ENCODE peak calls at places on chromosomes 5 and 9, in six cellular contexts. Q is HCT116, C is OCI-LY7, D is neural progenitor cell, V is GM23338, R is SK-N-SH. G is an unnamed sample. For H3K4me1, the result is how much of the 10 kb centered on the place peaks cover.

GRCh38 chr5:97735209-97735608 is 552.2 kb upstream of the RIOK2 start:
- DNase-seq in Q (no peak), C (no peak), D (no peak), V (no peak), R (no peak), G (no peak)

GRCh38 chr5:79448336-79448735 is 65.6 kb downstream of the HOMER1 start:
- DNase-seq in Q (no peak), C (no peak), D (no peak), V (no peak), R (no peak), G (no peak)

GRCh38 chr9:128341435-128341849 is 1.1 kb downstream of the SLC27A4 start:
- DNase-seq in Q (peak), C (peak), D (peak), V (peak), R (peak), G (peak)

GRCh38 chr5:83991566-83992224 is 271.0 kb upstream of the HAPLN1 start:
- DNase-seq in Q (no peak), C (no peak), D (no peak), V (no peak), R (no peak), G (no peak)

GRCh38 chr9:77820293-77820954 is 172.3 kb upstream of the GNA14 start:
- DNase-seq in Q (no peak), C (no peak), D (no peak), V (no peak), R (no peak), G (peak)

GRCh38 chr5:131640043-131640856 is 5.2 kb upstream of the RAPGEF6 start:
- DNase-seq in Q (no peak), C (peak), D (peak), V (no peak), R (no peak), G (no peak)

GRCh38 chr5:17359451-17359965 is 138.5 kb upstream of the TAF11L2 start:
- DNase-seq in Q (no peak), C (no peak), D (no peak), V (no peak), R (no peak), G (peak)

GRCh38 chr9:121824651-121825480 is 173.4 kb downstream of the DAB2IP start:
- DNase-seq in Q (no peak), C (peak), D (no peak), V (peak), R (peak), G (no peak)

GRCh38 chr5:72844218-72844603 is 27.8 kb downstream of the TNPO1 start:
- DNase-seq in Q (no peak), C (no peak), D (no peak), V (no peak), R (no peak), G (no peak)

GRCh38 chr5:72845889-72846288 is 29.4 kb downstream of the TNPO1 start:
- DNase-seq in Q (no peak), C (no peak), D (no peak), V (no peak), R (no peak), G (no peak)

GRCh38 chr5:72846483-72846882 is 30.0 kb downstream of the TNPO1 start:
- DNase-seq in Q (no peak), C (no peak), D (no peak), V (no peak), R (no peak), G (no peak)

GRCh38 chr5:72841756-72842535 is 25.5 kb downstream of the TNPO1 start:
- DNase-seq in Q (no peak), C (no peak), D (no peak), V (no peak), R (no peak), G (no peak)

GRCh38 chr5:72842816-72843215 is 26.4 kb downstream of the TNPO1 start:
- DNase-seq in Q (peak), C (peak), D (no peak), V (peak), R (no peak), G (peak)
- TF ChIP-seq CTCF in Q (peak), C (no peak), D (peak), V (no peak), R (peak), G (peak)

GRCh38 chr9:120612218-120612617 is 32.3 kb upstream of the CDK5RAP2 start:
- DNase-seq in Q (no peak), C (peak), D (peak), V (peak), R (no peak), G (no peak)
- TF ChIP-seq EZH2phosphoT487 in Q (no peak), C (no peak), D (no peak), V (no peak), R (no peak), G (no peak)

GRCh38 chr5:72463499-72464052 is 43.6 kb downstream of the ZNF366 start:
- DNase-seq in Q (no peak), C (no peak), D (no peak), V (peak), R (no peak), G (no peak)
- H3K4me1 ChIP-seq in Q (under half), C (under half), D (under half), V (under half), R (under half), G (under half)

GRCh38 chr9:72597181-72597517 is 75.7 kb downstream of the TMC1 start:
- DNase-seq in Q (no peak), C (no peak), D (peak), V (peak), R (no peak), G (no peak)
- TF ChIP-seq CTCF in Q (no peak), C (no peak), D (no peak), V (peak), R (peak), G (no peak)

GRCh38 chr9:137126786-137127185 is 12.2 kb upstream of the GRIN1 start:
- DNase-seq in Q (no peak), C (peak), D (no peak), V (no peak), R (no peak), G (no peak)

GRCh38 chr9:137129089-137129455 is 9.9 kb upstream of the GRIN1 start:
- DNase-seq in Q (no peak), C (no peak), D (peak), V (peak), R (peak), G (no peak)

GRCh38 chr9:137129456-137130175 is 9.3 kb upstream of the GRIN1 start:
- DNase-seq in Q (peak), C (peak), D (peak), V (peak), R (peak), G (peak)

GRCh38 chr9:137127301-137128157 is 11.4 kb upstream of the GRIN1 start:
- DNase-seq in Q (no peak), C (peak), D (no peak), V (no peak), R (no peak), G (peak)

DNA sequence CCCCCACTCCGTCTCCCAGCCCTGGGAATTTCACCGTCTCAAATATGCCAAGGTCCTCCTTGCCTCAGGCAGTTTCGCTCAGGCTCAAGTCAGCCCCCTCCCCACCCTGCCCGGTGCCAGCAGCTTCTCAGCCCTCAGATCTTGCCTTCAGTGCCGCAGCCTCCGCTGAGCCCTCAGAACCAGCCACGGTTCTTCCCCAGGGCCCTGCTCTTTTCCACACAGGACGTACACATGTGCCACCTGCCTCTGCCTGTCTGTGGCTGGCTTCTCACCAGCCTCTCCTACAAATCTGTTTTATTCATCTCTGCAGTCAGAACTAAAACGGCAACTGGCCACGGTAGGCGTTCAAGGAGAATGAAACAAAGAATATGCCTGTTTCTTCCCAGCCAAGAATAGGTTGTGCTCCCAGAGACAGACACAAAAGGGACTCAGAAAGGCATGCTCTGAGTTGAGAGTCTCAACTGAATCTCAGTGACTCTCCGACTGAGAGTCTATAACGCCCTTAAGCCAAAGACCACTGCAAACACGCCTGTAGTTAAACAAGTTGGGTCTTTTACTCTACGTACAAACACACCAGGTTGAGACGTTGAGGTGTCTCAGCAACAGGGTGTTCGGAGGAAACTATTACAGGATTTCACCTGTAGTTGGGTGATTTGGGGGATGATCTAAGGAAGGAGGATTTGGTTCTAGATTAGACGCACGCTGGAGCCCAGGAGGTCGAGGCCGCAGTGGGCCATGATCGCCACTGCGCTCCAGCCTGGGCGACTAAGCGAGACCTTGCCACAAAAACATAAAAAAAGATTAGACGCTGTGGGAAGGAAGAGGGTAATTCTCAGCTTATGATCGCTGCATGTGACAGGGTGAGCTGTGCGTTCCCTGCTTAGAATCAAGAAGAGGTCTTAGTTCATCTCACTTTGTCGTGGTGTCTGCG is 10.5 kb upstream of the GRIN1 start:
- DNase-seq in Q (no peak), C (peak), D (no peak), V (no peak), R (peak), G (no peak)
- TF ChIP-seq EZH2phosphoT487 in Q (no peak), C (no peak), D (no peak), V (no peak), R (no peak), G (no peak)

DNA sequence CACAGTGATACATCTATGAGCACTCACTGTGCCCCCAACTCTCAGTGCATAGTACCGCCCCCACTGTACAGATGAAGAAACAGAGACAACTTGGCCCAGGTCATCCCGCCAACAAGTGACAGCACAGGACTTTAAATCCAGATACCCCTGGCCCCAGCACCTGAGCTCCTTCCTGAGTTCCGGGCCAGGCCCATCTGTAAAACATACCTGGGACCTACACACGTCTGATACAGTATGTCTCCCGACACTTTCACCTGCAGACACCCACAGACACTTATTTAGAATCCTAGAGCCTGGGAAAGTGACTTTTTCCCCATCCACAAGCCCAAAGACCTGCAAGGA is 60.8 kb upstream of the SLC25A51 start:
- DNase-seq in Q (no peak), C (no peak), D (no peak), V (no peak), R (no peak), G (no peak)
- H3K4me1 ChIP-seq in Q (half or more), C (under half), D (under half), V (under half), R (half or more), G (half or more)